ENCODE peak calls at places on chromosome X, in nine cellular contexts. D, S, F, E, C, X, V, Z and A are unnamed samples.

GRCh38 chrX:53223068-53223693 is 1.8 kb downstream of the KDM5C start:
- DNase-seq in D (no peak), X (peak), V (no peak), F (no peak), C (no peak), Z (peak), E (no peak), S (peak), A (no peak)

GRCh38 chrX:116198810-116199209 is 28.3 kb downstream of the AGTR2 start:
- DNase-seq in C (no peak), X (peak), Z (peak), F (no peak), V (no peak), E (no peak), S (peak), D (no peak), A (no peak)

GRCh38 chrX:48896611-48897011 is 957 bp downstream of the TIMM17B start:
- DNase-seq in D (no peak), F (no peak), Z (no peak), C (peak), V (no peak), E (no peak), X (peak), S (peak), A (no peak)

GRCh38 chrX:11129546-11129945 is 18.4 kb downstream of the HCCS start:
- DNase-seq in D (no peak), X (no peak), S (no peak), V (no peak), F (peak), E (no peak), C (no peak), Z (no peak), A (no peak)

GRCh38 chrX:108484251-108484650 is 44.6 kb downstream of the COL4A5 start:
- DNase-seq in Z (no peak), F (no peak), X (no peak), C (no peak), S (no peak), E (no peak), V (no peak), D (no peak), A (no peak)

GRCh38 chrX:44580466-44580865 is 37.8 kb upstream of the FUNDC1 start:
- DNase-seq in Z (peak), D (no peak), E (no peak), X (peak), C (no peak), V (no peak), S (peak), F (no peak), A (no peak)

GRCh38 chrX:11193035-11193469 is 81.9 kb downstream of the HCCS start:
- DNase-seq in E (no peak), F (no peak), X (peak), S (peak), Z (no peak), D (no peak), V (no peak), C (no peak), A (no peak)

GRCh38 chrX:1485033-1485432 is 32.3 kb upstream of the ASMTL start:
- DNase-seq in D (no peak), Z (no peak), X (no peak), E (no peak), C (no peak), F (no peak), V (no peak), S (no peak), A (no peak)

GRCh38 chrX:53233536-53233935 is 8.5 kb upstream of the KDM5C start:
- DNase-seq in X (no peak), F (no peak), S (no peak), Z (no peak), V (no peak), E (no peak), D (no peak), C (no peak), A (no peak)

GRCh38 chrX:7120578-7121219 is 26.8 kb upstream of the STS start:
- DNase-seq in D (no peak), Z (peak), C (no peak), E (no peak), X (peak), V (no peak), F (no peak), S (peak), A (no peak)

GRCh38 chrX:134453631-134454030 is 6.3 kb upstream of the HPRT1 start:
- DNase-seq in V (no peak), C (no peak), X (no peak), Z (no peak), F (no peak), S (no peak), E (no peak), D (no peak), A (no peak)

GRCh38 chrX:109732780-109733657 is at the start of gene ACSL4:
- DNase-seq in S (peak), C (peak), D (peak), Z (peak), X (peak), F (peak), E (peak), V (peak), A (peak)

GRCh38 chrX:3548743-3549441 is 164.6 kb downstream of the PRKX start:
- DNase-seq in V (no peak), E (no peak), X (peak), C (no peak), Z (peak), D (peak), F (no peak), S (peak), A (no peak)

GRCh38 chrX:41734530-41734929 is 10.5 kb downstream of the GPR82 start:
- DNase-seq in X (peak), F (no peak), D (no peak), Z (peak), S (peak), V (no peak), E (no peak), C (no peak), A (no peak)

GRCh38 chrX:95678679-95679078 is 1006.0 kb upstream of the DIAPH2 start:
- DNase-seq in V (no peak), S (no peak), D (no peak), X (no peak), C (no peak), F (no peak), Z (no peak), E (no peak), A (no peak)

GRCh38 chrX:120819126-120819525 is 56.5 kb downstream of the CT47B1 start:
- DNase-seq in E (no peak), Z (no peak), D (no peak), V (no peak), X (no peak), C (no peak), F (no peak), S (no peak), A (no peak)

GRCh38 chrX:16212024-16212423 is 44.7 kb downstream of the MAGEB17 start:
- DNase-seq in F (no peak), V (no peak), X (peak), C (no peak), D (no peak), S (peak), E (no peak), Z (peak), A (no peak)

GRCh38 chrX:76796311-76796710 is 368.8 kb downstream of the MAGEE1 start:
- DNase-seq in D (no peak), Z (peak), C (no peak), E (no peak), X (no peak), V (no peak), F (no peak), S (no peak), A (no peak)

GRCh38 chrX:11380187-11380586 is 87.0 kb downstream of the AMELX start:
- DNase-seq in S (no peak), C (no peak), X (peak), V (no peak), Z (peak), E (no peak), D (no peak), F (no peak), A (no peak)

GRCh38 chrX:24643116-24643515 is 4.0 kb downstream of the PCYT1B start:
- DNase-seq in V (no peak), E (no peak), C (no peak), Z (peak), F (no peak), X (peak), S (no peak), D (no peak), A (no peak)

GRCh38 chrX:26851981-26852380 is 611.2 kb downstream of the PPP4R3C start:
- DNase-seq in E (no peak), V (no peak), C (no peak), X (peak), D (no peak), F (no peak), S (no peak), Z (peak), A (no peak)

GRCh38 chrX:129755779-129756650 is 17.2 kb downstream of the XPNPEP2 start:
- DNase-seq in C (no peak), Z (no peak), E (no peak), V (no peak), F (no peak), D (no peak), X (no peak), S (no peak), A (no peak)

GRCh38 chrX:129750971-129751370 is 12.2 kb downstream of the XPNPEP2 start:
- DNase-seq in Z (no peak), E (no peak), V (no peak), C (no peak), F (no peak), S (peak), D (no peak), X (no peak), A (no peak)

GRCh38 chrX:129749069-129749468 is 10.3 kb downstream of the XPNPEP2 start:
- DNase-seq in V (no peak), Z (no peak), C (no peak), S (peak), E (no peak), F (no peak), X (peak), D (no peak), A (no peak)

GRCh38 chrX:129759576-129760061 is 20.1 kb upstream of the SASH3 start:
- DNase-seq in D (peak), F (no peak), Z (peak), S (peak), E (no peak), C (no peak), X (peak), V (peak), A (peak)

DNA sequence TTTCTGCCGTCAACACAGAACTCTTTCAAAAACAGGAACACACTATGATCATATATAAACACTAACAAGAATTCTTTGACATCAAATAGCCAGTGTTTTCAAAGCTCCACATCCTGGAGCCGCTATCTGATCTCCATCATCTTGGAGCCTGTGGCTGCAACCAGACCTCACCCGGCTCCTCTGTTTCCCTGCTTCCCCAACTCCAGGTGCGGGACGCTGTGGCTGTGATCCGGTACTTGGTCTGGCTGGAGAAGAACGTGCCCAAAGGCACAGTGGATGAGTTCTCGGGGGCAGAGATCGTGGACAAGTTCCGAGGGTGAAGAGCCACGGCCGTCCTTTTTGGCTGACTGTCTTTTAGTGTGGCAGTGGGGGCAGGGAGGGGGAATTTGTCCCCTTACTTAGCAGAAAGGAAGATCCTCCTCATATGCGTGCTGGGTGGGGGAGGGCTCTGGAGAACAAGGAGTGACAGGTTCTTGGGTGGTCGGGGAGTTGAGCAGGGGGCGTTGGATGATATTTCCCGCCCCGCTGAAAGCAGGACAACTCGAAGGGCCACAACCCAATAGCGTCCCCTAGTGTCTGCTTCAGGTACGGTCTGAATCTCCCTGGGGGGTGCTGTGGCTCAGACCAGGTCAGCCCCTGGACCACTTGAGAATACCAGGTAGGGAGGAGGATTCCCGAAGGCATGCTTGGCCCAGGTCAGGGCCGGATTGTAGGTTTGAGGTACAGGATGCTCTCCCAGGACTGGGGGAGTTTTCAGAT is 15.7 kb downstream of the XPNPEP2 start:
- DNase-seq in S (no peak), D (no peak), F (no peak), Z (no peak), E (no peak), V (no peak), C (no peak), X (no peak), A (no peak)
- TF ChIP-seq CTCF in S (peak), D (peak), F (no peak), Z (peak), E (no peak), V (no peak), C (peak), X (peak), A (peak)

DNA sequence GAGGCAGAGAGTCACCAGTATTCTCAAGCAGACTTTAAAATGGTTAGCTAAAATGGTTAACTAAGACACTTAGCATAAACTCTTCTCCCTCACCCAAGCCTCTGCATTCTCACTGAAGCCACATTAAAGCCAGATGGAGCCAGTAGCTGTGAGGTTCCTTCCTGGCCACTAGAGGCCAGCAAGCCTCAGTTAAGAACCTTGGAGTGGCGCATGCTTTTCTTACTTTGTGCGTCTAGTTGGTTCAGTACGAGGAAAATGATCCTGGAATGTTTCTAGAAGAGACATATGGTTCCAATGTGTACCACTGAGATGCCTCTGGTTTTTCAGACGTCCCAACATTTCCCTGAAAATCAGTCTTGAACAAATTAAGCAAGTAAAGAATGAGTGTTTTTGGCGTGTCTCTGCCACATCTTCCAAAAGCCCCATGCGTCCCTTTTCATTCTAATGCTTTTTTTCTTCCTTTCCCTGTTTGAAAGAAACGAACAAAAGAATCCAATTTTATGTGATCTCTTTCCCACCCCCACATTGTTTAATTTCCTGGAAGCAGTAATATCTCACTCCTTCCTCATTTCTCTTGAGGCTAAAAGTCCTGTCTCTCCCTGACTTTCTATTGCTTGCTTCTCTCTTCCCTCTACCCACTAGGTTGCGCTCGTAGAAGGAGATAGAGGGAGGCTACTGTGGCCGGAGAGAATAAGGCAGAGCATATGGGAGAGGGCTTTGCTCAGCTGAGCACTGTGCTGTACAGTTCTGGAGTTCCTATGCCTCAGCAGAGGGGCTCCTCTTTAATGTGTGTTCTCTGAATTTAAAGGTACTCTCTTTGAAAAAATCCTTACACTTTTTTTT is 82.9 kb upstream of the TAB3 start:
- DNase-seq in V (no peak), X (peak), S (peak), E (no peak), D (peak), C (no peak), Z (peak), F (no peak), A (no peak)
- TF ChIP-seq CTCF in V (peak), X (peak), S (peak), E (no peak), D (peak), C (peak), Z (peak), F (peak), A (peak)

DNA sequence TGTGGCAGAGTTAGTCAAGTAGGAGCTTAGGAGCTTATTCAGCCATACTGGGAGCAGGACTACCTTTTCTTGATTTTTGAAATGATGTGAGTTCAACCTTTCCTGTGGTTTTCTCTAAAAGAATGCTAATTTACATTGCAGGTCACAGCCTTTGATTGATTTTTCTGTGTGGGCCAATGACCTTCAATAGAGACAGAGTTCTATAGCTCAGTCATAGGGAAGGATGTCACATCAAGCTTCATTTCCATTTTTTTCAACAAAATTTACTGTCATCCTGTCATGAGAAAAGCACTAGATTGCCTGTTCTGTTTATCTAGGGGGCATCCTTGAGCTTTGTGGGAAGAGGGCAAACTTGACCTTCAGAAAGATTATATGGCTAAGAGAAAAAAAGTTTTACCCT is 448.7 kb downstream of the MID1IP1 start:
- DNase-seq in X (no peak), D (no peak), Z (no peak), C (no peak), F (no peak), S (no peak), V (no peak), E (no peak), A (no peak)
- TF ChIP-seq CTCF in X (no peak), D (no peak), Z (no peak), C (no peak), F (no peak), S (no peak), V (no peak), E (no peak), A (no peak)

DNA sequence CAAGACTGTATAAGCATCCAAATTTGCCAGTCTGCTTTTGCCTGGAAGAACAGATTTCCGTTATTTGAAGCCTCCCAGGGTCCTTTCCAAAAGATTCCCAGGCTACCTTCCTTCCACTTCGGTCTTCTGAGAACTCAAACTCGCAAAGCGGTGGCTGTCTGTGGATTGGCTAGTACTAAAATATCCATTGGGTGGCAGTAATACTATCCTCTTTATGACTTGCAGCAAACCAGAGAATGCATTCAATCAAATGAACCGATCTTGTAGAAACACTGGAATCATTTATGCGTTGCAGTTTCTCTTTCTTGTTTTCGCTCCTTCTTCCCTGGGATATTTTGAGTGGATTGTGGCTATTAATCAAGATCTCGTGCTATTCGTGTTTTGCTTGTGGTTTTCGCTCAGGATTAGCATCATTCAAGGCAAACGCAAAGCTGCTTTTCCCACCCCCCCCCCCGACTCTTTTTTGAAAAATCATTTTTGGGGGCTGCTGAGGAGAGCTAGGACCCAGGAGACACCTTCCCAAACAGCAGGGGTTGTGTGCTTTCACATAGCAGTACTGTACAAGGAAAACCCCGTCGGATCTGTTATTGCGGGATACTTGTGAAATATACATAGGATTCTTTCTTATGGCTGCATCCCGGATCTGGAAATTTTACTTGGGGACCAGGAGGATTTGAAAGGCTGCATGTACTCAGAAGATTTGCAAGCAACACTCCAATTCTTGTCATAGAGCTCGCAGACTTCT is at the start of gene IL1RAPL1:
- DNase-seq in E (no peak), Z (peak), C (no peak), F (no peak), S (peak), V (no peak), D (no peak), X (peak), A (no peak)
- TF ChIP-seq CTCF in E (no peak), Z (peak), C (peak), F (no peak), S (peak), V (no peak), D (no peak), X (peak), A (no peak)

GRCh38 chrX:135629342-135629741 is 84.1 kb upstream of the CT45A1 start:
- DNase-seq in D (no peak), F (no peak), V (no peak), S (no peak), C (no peak), E (no peak), Z (no peak), X (no peak), A (no peak)

GRCh38 chrX:135632353-135632752 is 81.1 kb upstream of the CT45A1 start:
- DNase-seq in Z (no peak), S (no peak), V (no peak), E (no peak), F (no peak), X (no peak), C (no peak), D (no peak), A (no peak)
- TF ChIP-seq CTCF in Z (no peak), S (no peak), V (no peak), E (no peak), F (no peak), X (no peak), C (no peak), D (no peak), A (no peak)

DNA sequence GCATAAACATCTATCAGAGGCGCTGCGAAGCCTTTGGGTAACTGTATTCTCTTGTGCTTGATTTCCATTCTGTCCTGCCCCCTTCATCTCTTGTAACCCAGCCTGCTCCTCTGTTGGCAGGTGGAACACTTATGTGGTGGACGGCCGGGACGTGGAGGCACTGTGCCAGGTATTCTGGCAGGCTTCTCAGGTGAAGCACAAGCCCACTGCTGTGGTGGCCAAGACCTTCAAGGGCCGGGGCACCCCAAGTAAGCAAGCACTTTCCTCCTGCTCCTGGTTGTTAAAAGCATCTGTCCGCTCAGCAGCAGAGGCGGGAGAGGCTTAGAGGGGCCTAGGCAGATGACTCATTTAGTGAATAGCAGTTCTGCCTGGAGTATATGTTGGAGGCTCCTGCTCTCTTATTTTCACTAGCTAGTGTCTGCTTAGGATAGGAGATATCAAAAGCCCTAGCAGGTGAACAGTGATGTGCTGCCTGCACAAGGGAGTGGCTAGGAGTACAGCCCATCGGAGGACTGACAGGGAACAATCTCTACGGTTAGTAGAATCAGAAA is 15.5 kb downstream of the TKTL1 start:
- DNase-seq in D (no peak), S (no peak), Z (no peak), E (no peak), F (no peak), X (no peak), C (peak), V (no peak), A (no peak)
- TF ChIP-seq CTCF in D (no peak), S (no peak), Z (no peak), E (no peak), F (no peak), X (no peak), C (no peak), V (no peak), A (no peak)

DNA sequence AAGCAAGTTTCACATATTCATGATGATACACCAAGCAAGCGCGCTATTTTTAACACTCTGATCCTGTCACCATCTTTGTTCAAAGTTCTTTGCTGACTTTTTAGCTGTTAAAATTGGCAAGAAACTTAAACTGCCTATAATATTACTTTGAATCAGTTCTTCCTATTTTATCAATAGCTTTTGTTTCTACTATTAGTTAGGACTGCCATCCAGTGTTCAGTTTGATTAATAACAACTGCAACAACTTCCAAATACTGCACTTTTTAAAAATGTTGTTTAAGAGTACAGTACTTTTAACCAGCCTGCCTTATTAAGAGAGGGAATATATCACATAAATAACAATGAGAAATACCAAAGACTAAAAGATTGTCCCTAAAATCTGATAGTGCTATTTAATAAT is 614.3 kb downstream of the FAM133A start:
- DNase-seq in E (no peak), C (no peak), Z (peak), S (no peak), D (no peak), V (no peak), F (no peak), X (no peak), A (no peak)
- TF ChIP-seq CTCF in E (no peak), C (peak), Z (peak), S (no peak), D (no peak), V (no peak), F (no peak), X (no peak), A (no peak)